ENCODE peak calls at places on chromosomes 4 and X, in seven cellular contexts. R, J, K, Y, N, O and F are unnamed samples.
A peak's percentile ranks its signal among the peaks of the same experiment; 100 is the strongest.

GRCh38 chr4:46645092-46645491 is 255.2 kb upstream of the GABRA2 start:
- DNase-seq in O (no peak), Y (no peak), R (no peak), N (no peak), K (no peak), J (no peak), F (no peak)

GRCh38 chr4:82784615-82785247 is 13.9 kb downstream of the SCD5 start:
- DNase-seq in N (peak; percentile 65), O (no peak), Y (no peak), R (peak; percentile 72), K (no peak), J (no peak), F (no peak)

GRCh38 chr4:41430796-41431195 is 107.2 kb upstream of the LIMCH1 start:
- DNase-seq in R (no peak), Y (no peak), J (no peak), O (no peak), K (no peak), N (no peak), F (no peak)

GRCh38 chr4:179738822-179739221 is 2296.6 kb upstream of the AGA start:
- DNase-seq in N (no peak), R (no peak), J (no peak), Y (no peak), O (no peak), K (no peak), F (no peak)

GRCh38 chr4:77618383-77619241 is 13.0 kb downstream of the CXCL13 start:
- DNase-seq in R (peak; percentile 68), O (no peak), Y (peak; percentile 36), N (peak; percentile 54), K (peak; percentile 66), J (peak; percentile 86), F (no peak)

GRCh38 chrX:19179389-19179788 is 57.1 kb upstream of the ADGRG2 start:
- DNase-seq in K (no peak), J (no peak), N (no peak), Y (no peak), O (no peak), R (no peak), F (no peak)

GRCh38 chrX:131734621-131735020 is 190.7 kb downstream of the OR13H1 start:
- DNase-seq in N (no peak), Y (peak; percentile 35), J (no peak), R (no peak), O (no peak), K (peak; percentile 87), F (no peak)

GRCh38 chr4:5791654-5792053 is 80.7 kb downstream of the EVC start:
- DNase-seq in Y (peak; percentile 8), J (no peak), O (no peak), R (no peak), K (no peak), N (no peak), F (peak; percentile 20)

GRCh38 chrX:30196322-30196721 is 19.0 kb upstream of the MAGEB2 start:
- DNase-seq in J (peak; percentile 13), N (peak; percentile 61), R (peak; percentile 32), K (no peak), Y (no peak), O (no peak), F (no peak)

GRCh38 chrX:145533534-145533933 is 284.1 kb upstream of the SLITRK2 start:
- DNase-seq in R (no peak), N (no peak), Y (no peak), O (no peak), J (no peak), K (no peak), F (no peak)

GRCh38 chrX:117972681-117973080 is 143.9 kb downstream of the KLHL13 start:
- DNase-seq in O (no peak), Y (no peak), J (no peak), K (no peak), R (no peak), N (peak; percentile 52), F (no peak)

GRCh38 chrX:39946822-39947221 is 150.9 kb downstream of the BCOR start:
- DNase-seq in Y (no peak), K (no peak), N (peak; percentile 25), R (no peak), J (no peak), O (no peak), F (peak; percentile 0)

GRCh38 chrX:103716967-103717366 is 6.3 kb downstream of the TMEM31 start:
- DNase-seq in K (no peak), O (no peak), Y (no peak), J (no peak), R (no peak), N (peak; percentile 7), F (no peak)

GRCh38 chr4:105145059-105145912 is 1.4 kb upstream of the TET2 start:
- DNase-seq in N (peak; percentile 24), J (no peak), R (no peak), Y (no peak), O (no peak), K (no peak), F (no peak)

GRCh38 chr4:24477919-24478318 is 106.4 kb downstream of the DHX15 start:
- DNase-seq in J (peak; percentile 19), R (peak; percentile 21), Y (no peak), K (no peak), O (no peak), N (peak; percentile 68), F (no peak)

GRCh38 chr4:24229976-24230375 is 340.1 kb upstream of the PPARGC1A start:
- DNase-seq in K (no peak), J (no peak), Y (no peak), O (no peak), N (no peak), R (no peak), F (no peak)

GRCh38 chr4:52420330-52420729 is 238.8 kb downstream of the USP46 start:
- DNase-seq in Y (no peak), J (no peak), R (no peak), O (no peak), K (no peak), N (no peak), F (no peak)

GRCh38 chr4:110510955-110511544 is 35.1 kb downstream of the ENPEP start:
- DNase-seq in O (no peak), N (peak; percentile 85), Y (no peak), K (no peak), R (peak; percentile 40), J (peak; percentile 68), F (no peak)

GRCh38 chrX:74426071-74426470 is 4.8 kb downstream of the SLC16A2 start:
- DNase-seq in Y (no peak), N (no peak), R (no peak), K (no peak), O (no peak), J (no peak), F (no peak)

GRCh38 chrX:49225858-49226257 is 7.3 kb downstream of the CACNA1F start:
- DNase-seq in R (no peak), Y (no peak), N (no peak), O (no peak), J (no peak), K (no peak), F (no peak)

GRCh38 chrX:103373581-103373980 is 2.8 kb upstream of the BEX3 start:
- DNase-seq in N (no peak), O (no peak), Y (no peak), J (no peak), K (no peak), R (no peak), F (no peak)

GRCh38 chrX:104351173-104351769 is 96.5 kb upstream of the ESX1 start:
- DNase-seq in K (no peak), Y (no peak), R (no peak), J (no peak), O (no peak), N (peak; percentile 52), F (no peak)

GRCh38 chrX:30620125-30620524 is 33.1 kb upstream of the GK start:
- DNase-seq in R (no peak), Y (no peak), O (no peak), N (no peak), J (no peak), K (no peak), F (no peak)

GRCh38 chrX:24395775-24396174 is 35.3 kb downstream of the SUPT20HL1 start:
- DNase-seq in O (no peak), J (peak; percentile 78), R (peak; percentile 54), K (peak; percentile 33), Y (no peak), N (peak; percentile 76), F (no peak)
- H3K27ac ChIP-seq in O (no peak overlapping the region), J (no peak overlapping the region), R (no peak overlapping the region), K (no peak overlapping the region), Y (no peak overlapping the region), N (no peak overlapping the region), F (no peak overlapping the region)

GRCh38 chrX:112913807-112914206 is 73.2 kb upstream of the AMOT start:
- DNase-seq in K (no peak), Y (no peak), R (no peak), N (no peak), J (no peak), O (no peak), F (no peak)
- TF ChIP-seq CTCF in K (no peak), Y (peak; percentile 14), R (peak; percentile 39), N (no peak), J (peak; percentile 32), O (no peak), F (no peak)

DNA sequence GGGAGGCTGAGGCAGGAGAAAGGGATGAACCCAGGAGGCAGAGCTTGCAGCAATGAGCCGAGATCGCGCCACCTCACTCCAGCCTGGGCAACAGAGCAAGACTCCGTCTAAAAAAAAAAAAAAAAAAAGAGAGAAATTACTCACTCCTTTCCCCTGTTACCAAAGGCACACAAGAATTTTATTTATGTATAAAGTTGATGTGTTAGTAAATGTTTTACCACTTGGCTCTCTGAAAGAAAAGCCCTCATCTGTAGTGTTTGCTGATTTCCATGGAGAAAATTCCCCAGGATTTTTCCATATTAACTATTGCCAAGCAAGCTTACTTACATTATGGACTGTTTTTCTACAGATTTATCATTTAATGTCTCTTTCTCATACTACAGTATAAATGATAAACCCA is 142.1 kb upstream of the PABPC4L start:
- DNase-seq in Y (no peak), R (no peak), K (no peak), O (no peak), J (no peak), N (no peak), F (no peak)
- H3K36me3 ChIP-seq in Y (no peaks in the 10 kb centered on the region), R (no peaks in the 10 kb centered on the region), K (no peaks in the 10 kb centered on the region), O (no peaks in the 10 kb centered on the region), J (no peaks in the 10 kb centered on the region), N (no peaks in the 10 kb centered on the region), F (no peaks in the 10 kb centered on the region)

GRCh38 chr4:156800463-156800862 is 171.1 kb downstream of the PDGFC start:
- DNase-seq in K (no peak), O (no peak), Y (no peak), R (no peak), J (no peak), N (no peak), F (no peak)

GRCh38 chr4:156794863-156795262 is 176.7 kb downstream of the PDGFC start:
- DNase-seq in J (no peak), R (no peak), N (no peak), K (no peak), Y (no peak), O (no peak), F (no peak)

GRCh38 chr4:156799121-156799589 is 172.4 kb downstream of the PDGFC start:
- DNase-seq in J (no peak), O (no peak), N (no peak), R (no peak), K (no peak), Y (no peak), F (no peak)

GRCh38 chr4:156795727-156796126 is 175.9 kb downstream of the PDGFC start:
- DNase-seq in O (no peak), Y (no peak), J (no peak), R (no peak), K (no peak), N (no peak), F (no peak)

DNA sequence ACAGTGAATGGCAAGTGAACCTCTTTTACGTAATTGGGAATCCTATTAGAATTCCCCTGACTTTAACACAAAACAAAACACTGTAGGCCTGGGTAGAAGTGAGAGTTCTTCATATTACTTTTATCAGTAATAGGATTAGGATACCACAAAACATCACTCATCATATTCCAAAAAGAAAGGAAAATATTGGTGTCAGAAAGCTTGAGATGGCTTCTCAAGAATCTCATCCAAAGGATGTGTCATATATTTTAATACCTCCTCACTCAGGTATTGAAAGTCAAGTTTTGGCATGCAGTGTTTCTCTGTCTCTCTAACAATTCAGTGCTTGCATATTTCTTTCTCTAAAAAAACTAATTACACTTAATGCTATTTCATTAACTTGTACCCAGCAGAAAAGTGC is 173.2 kb downstream of the PDGFC start:
- DNase-seq in O (no peak), N (no peak), J (no peak), Y (no peak), R (no peak), K (no peak), F (no peak)
- H3K27ac ChIP-seq in O (no peak overlapping the region), N (no peak overlapping the region), J (no peak overlapping the region), Y (no peak overlapping the region), R (peak overlapping the region; percentile 68), K (no peak overlapping the region), F (no peak overlapping the region)